ENCODE peak calls at places on chromosomes 5 and 9, in seven cellular contexts. C is AG04450, L is OCI-LY7, A is GM23248, P is A673, X is PC-3, K is psoas muscle. F is an unnamed sample.

GRCh38 chr9:127915801-127916664 is 808 bp downstream of the ST6GALNAC4 start:
- DNase-seq in X (no peak), K (no peak), C (no peak), P (no peak), L (peak), A (peak), F (no peak)

GRCh38 chr5:72387985-72388384 is 67.8 kb downstream of the PTCD2 start:
- DNase-seq in C (peak), A (peak), K (no peak), P (no peak), X (peak), L (no peak), F (no peak)

GRCh38 chr9:6805532-6805931 is 47.8 kb downstream of the KDM4C start:
- DNase-seq in A (peak), L (no peak), X (no peak), C (peak), P (no peak), K (peak), F (no peak)

GRCh38 chr9:110027624-110028023 is 180.3 kb downstream of the C9orf152 start:
- DNase-seq in C (no peak), K (no peak), P (no peak), A (no peak), L (no peak), X (no peak), F (no peak)

GRCh38 chr9:100440071-100440470 is 13.1 kb downstream of the MSANTD3 start:
- DNase-seq in X (no peak), P (no peak), K (peak), C (no peak), L (no peak), A (peak), F (no peak)

GRCh38 chr9:71767421-71768321 is 642 bp downstream of the CEMIP2 start:
- DNase-seq in K (peak), L (no peak), A (peak), P (peak), X (no peak), C (no peak), F (peak)

GRCh38 chr5:179758905-179759304 is 26.3 kb downstream of the MAML1 start:
- DNase-seq in P (no peak), X (no peak), K (no peak), L (no peak), A (no peak), C (no peak), F (no peak)

GRCh38 chr5:159104058-159104651 is 4.4 kb upstream of the EBF1 start:
- DNase-seq in X (peak), C (no peak), K (peak), A (peak), P (no peak), L (no peak), F (no peak)

GRCh38 chr5:147081256-147081872 is 153.5 kb upstream of the STK32A start:
- DNase-seq in C (no peak), X (no peak), K (no peak), A (no peak), L (no peak), P (no peak), F (no peak)

GRCh38 chr9:12554636-12555035 is 138.5 kb upstream of the TYRP1 start:
- DNase-seq in A (peak), X (peak), C (no peak), P (peak), L (no peak), K (no peak), F (no peak)

GRCh38 chr5:145778144-145778900 is 56.8 kb downstream of the PRELID2 start:
- DNase-seq in P (no peak), L (no peak), X (no peak), K (peak), A (no peak), C (no peak), F (no peak)

GRCh38 chr9:131732636-131733340 is 7.1 kb downstream of the RAPGEF1 start:
- DNase-seq in C (no peak), K (no peak), P (no peak), L (peak), X (no peak), A (no peak), F (no peak)

GRCh38 chr9:98970532-98971041 is 26.9 kb downstream of the COL15A1 start:
- DNase-seq in C (no peak), A (no peak), L (no peak), K (no peak), P (no peak), X (no peak), F (no peak)

GRCh38 chr5:33317271-33317670 is 123.5 kb upstream of the TARS1 start:
- DNase-seq in L (no peak), K (no peak), A (peak), X (peak), P (peak), C (no peak), F (no peak)

GRCh38 chr9:127506117-127506813 is 55.0 kb downstream of the LRSAM1 start:
- DNase-seq in P (no peak), L (no peak), C (no peak), A (peak), X (no peak), K (no peak), F (peak)

GRCh38 chr9:22044583-22044982 is 35.5 kb upstream of the CDKN2B start:
- DNase-seq in A (peak), P (no peak), L (no peak), X (peak), K (no peak), C (no peak), F (no peak)

GRCh38 chr5:137828192-137828591 is 39.5 kb upstream of the MYOT start:
- DNase-seq in C (no peak), L (no peak), P (no peak), A (no peak), X (no peak), K (peak), F (no peak)

GRCh38 chr9:26462213-26462612 is 430.4 kb downstream of the CAAP1 start:
- DNase-seq in P (peak), C (no peak), L (no peak), K (no peak), X (peak), A (no peak), F (no peak)

GRCh38 chr5:111755942-111756353 is 1.0 kb downstream of the NREP start:
- DNase-seq in C (no peak), A (peak), K (no peak), X (peak), P (peak), L (peak), F (no peak)

DNA sequence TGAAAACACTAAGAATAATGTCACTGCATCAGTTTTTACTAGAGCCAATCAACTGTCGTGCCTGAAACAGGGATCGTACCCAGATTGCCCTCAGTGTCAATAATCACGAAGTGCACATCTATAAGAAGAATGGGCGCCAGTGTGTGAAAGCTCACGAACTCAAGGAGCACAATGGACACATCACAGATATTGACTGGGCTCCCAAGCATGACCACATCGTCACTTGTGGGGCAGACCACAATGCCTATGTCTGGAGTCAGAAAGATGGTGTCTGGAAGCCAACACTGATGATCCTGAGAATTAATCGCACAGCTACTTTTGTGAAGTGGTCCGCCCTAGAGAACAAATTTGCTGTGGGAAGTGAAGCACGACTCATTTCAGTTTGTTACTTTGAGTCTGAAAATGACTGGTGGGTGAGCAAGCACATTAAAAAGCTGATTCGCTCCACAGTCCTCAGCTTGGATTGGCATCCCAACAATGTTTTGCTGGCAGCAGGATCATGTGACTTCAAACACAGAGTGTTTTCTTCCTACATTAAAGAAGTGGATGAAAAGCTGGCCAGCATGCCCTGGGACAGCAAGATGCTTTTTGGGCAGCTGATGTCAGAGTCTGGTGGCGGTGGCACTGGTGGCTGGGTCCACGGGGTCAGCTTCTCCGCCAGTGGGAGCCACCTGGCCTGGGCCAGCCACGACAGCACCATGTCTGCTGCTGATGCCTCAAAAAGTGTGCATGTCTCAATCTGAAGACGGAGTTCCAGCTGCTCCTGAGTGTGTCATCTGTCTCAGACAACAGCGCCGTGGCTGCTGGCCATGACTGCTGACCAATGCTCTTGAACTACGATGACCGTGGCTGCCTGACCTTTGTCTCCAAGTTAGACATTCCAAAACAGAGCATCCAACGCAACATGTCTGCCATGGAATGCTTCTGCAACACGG is 32.2 kb downstream of the NSA2 start:
- DNase-seq in P (no peak), X (peak), K (no peak), C (no peak), L (no peak), A (peak), F (no peak)
- H3K4me3 ChIP-seq in P (no peak), X (no peak), K (no peak), C (no peak), L (no peak), A (no peak), F (no peak)

GRCh38 chr5:96717874-96718273 is 55.7 kb downstream of the CAST start:
- DNase-seq in C (no peak), X (no peak), P (no peak), L (no peak), A (no peak), K (no peak), F (no peak)

GRCh38 chr5:96714450-96714849 is 52.3 kb downstream of the CAST start:
- DNase-seq in P (no peak), X (no peak), C (no peak), A (no peak), L (no peak), K (no peak), F (no peak)

GRCh38 chr5:96714951-96715451 is 52.8 kb downstream of the CAST start:
- DNase-seq in X (peak), A (peak), L (peak), C (peak), P (no peak), K (no peak), F (peak)

GRCh38 chr5:96716716-96717115 is 54.5 kb downstream of the CAST start:
- DNase-seq in C (no peak), L (no peak), K (no peak), A (no peak), X (no peak), P (peak), F (no peak)

GRCh38 chr5:96716007-96716406 is 53.8 kb downstream of the CAST start:
- DNase-seq in L (no peak), K (no peak), A (no peak), P (no peak), X (no peak), C (no peak), F (no peak)
- H3K27ac ChIP-seq in L (no peak), K (peak), A (peak), P (no peak), X (no peak), C (no peak), F (peak)

GRCh38 chr5:173233347-173234128 is 1.5 kb downstream of the NKX2-5 start:
- DNase-seq in X (no peak), C (no peak), L (no peak), A (no peak), K (no peak), P (no peak), F (no peak)
- H3K4me3 ChIP-seq in X (no peak), C (no peak), L (no peak), A (peak), K (peak), P (peak), F (peak)

GRCh38 chr5:14417792-14418765 is 163.5 kb upstream of the OTULINL start:
- DNase-seq in X (no peak), L (no peak), K (no peak), A (no peak), P (peak), C (no peak), F (no peak)

GRCh38 chr5:14414615-14415515 is 166.7 kb upstream of the OTULINL start:
- DNase-seq in P (no peak), X (no peak), L (no peak), C (no peak), K (no peak), A (no peak), F (no peak)

GRCh38 chr5:14415516-14416074 is 166.0 kb upstream of the OTULINL start:
- DNase-seq in L (no peak), K (no peak), A (no peak), C (no peak), P (no peak), X (no peak), F (no peak)

GRCh38 chr5:14417232-14417730 is 164.3 kb upstream of the OTULINL start:
- DNase-seq in A (peak), P (peak), C (no peak), X (no peak), K (no peak), L (no peak), F (no peak)

GRCh38 chr5:14416709-14417108 is 164.9 kb upstream of the OTULINL start:
- DNase-seq in C (no peak), A (no peak), X (no peak), L (no peak), P (no peak), K (no peak), F (no peak)
- H3K27ac ChIP-seq in C (peak), A (peak), X (no peak), L (no peak), P (peak), K (no peak), F (no peak)

DNA sequence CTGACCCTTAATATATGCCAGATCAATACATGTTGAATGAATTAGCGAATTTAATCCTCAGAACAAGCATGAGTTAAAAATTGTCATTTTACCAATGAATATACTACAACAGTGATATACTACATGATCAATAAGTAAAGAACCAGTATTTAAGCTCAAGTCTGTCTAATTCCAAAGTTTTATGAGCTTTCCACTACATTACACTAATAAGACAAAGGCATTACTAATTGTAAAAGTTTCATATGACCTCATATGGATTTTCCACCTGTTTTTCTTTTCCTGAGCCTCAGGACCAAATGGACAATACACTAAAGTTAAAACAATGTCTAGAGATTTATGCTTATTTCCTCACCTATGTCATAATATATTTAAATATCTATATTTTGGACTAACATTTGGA is 80.8 kb downstream of the OXCT1 start:
- DNase-seq in X (no peak), C (no peak), P (no peak), L (no peak), K (no peak), A (no peak), F (no peak)
- H3K4me3 ChIP-seq in X (peak), C (no peak), P (no peak), L (no peak), K (no peak), A (no peak), F (no peak)

DNA sequence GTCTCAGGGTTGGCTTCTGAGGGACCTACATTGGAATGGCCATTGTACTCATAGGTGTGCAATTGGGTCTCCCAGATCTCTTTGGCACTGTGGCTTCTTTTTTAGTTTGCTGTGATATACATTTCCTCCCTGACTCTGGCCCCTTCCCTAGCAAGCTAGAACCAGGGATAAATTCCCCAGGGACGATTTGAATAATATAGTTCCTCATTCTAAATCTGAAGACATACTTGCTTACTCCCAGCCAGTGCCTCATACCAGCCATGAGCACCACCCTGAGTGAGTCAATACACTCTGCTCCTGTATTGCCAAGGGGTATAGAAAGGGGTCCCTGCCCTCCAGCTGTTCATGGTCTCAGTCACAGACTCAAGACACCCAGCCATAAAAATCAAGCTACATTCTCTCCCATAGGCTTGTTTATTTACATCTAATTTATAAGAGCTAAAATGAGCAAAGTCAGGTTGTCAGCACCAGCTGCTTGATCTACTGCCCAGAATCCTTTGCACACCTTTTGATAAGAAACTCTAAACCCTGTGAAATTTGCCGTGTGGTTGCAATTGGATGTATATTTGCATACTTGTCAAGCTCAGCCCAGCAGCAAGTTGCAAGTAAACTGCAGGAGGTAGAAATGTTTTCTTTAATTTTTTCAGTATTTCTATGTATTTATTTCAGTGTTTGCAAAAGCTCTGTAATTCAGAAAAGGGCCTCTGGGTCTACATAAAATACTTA is 219.9 kb upstream of the IRX1 start:
- DNase-seq in X (no peak), C (no peak), L (peak), K (no peak), P (no peak), A (no peak), F (no peak)
- H3K27ac ChIP-seq in X (no peak), C (no peak), L (no peak), K (no peak), P (no peak), A (no peak), F (no peak)

GRCh38 chr9:114216976-114217375 is 61.6 kb downstream of the COL27A1 start:
- DNase-seq in A (peak), L (no peak), K (no peak), C (no peak), P (no peak), X (no peak), F (no peak)

GRCh38 chr9:114218264-114219120 is 63.2 kb downstream of the COL27A1 start:
- DNase-seq in L (no peak), C (no peak), X (peak), P (no peak), A (peak), K (no peak), F (no peak)

GRCh38 chr9:114214686-114215397 is 59.5 kb downstream of the COL27A1 start:
- DNase-seq in K (peak), A (no peak), L (no peak), P (no peak), X (no peak), C (no peak), F (no peak)

GRCh38 chr9:114214181-114214580 is 58.8 kb downstream of the COL27A1 start:
- DNase-seq in K (peak), C (no peak), X (no peak), A (peak), P (no peak), L (no peak), F (no peak)

DNA sequence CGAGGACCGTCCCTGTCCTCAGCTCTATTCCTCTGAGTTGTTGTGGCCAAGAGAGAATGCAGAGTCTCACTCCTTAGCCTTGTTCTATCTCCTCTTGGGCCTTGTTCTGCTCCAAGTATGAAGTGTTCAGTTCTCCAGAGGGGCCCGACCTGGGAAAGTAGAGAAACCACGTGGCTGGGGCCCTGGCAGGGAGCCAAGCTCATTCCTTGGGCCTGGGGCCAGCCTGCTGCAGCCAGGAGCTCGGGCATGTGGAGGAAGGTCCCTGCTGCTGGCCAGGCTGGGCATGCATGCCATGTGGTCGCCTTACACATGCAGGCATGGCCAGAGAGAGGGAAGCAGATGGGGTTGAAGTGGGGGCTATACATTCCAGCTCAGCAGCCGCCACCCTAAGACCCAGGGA is 60.7 kb downstream of the COL27A1 start:
- DNase-seq in P (no peak), K (peak), L (no peak), X (no peak), C (no peak), A (no peak), F (peak)
- H3K4me3 ChIP-seq in P (no peak), K (no peak), L (no peak), X (no peak), C (no peak), A (no peak), F (no peak)

DNA sequence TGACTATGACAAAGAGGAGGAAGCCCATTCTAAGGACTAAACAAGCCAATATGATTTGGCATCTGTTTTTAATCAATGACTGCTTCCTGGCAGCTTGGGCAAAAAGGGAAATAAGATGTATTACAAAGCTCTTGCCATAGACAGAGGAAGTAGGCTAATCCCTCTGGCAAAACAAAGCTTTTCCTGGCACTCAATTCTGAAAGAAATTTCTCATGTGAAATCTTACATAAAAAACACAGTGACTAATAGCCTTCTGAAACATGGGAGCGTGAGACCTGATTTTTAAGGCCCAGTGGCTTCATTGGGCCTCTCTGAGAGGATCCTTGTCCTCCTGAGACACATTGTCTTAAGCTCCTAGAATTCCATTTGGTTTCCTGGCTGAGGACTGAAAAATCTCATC is 93.5 kb downstream of the COL23A1 start:
- DNase-seq in P (peak), L (no peak), A (no peak), K (no peak), X (no peak), C (no peak), F (no peak)
- H3K27ac ChIP-seq in P (no peak), L (no peak), A (no peak), K (no peak), X (no peak), C (no peak), F (no peak)

DNA sequence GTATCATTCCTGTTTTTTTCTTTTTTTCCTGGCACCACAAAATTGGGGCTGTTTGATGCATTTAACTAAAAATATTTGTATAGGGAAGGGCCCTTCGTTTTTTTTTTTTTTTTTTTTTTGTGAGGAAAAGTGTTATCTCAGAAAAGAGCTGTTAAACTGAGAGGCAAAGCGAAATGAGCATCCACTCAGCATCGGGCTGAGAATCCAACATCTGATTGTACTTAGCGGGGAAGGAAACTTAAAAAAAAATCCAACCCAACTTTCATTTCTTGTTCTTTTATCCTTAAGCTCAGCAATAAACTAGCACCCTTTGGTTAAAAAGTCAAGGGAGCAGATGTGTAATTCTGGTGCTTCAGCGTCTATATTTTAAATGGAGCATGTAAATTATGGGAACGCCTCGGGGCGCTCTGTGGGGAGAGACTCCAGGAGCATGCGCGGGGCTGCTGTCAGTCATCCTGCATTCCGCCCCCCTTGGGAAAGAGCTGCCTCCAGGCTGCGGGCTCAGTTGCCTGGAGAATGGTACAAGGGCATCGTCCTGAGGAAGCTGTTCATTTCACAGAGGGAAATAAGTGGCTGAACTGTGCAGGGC is 33.3 kb downstream of the DMRT2 start:
- DNase-seq in X (peak), C (no peak), P (peak), A (peak), K (peak), L (no peak), F (peak)
- H3K4me3 ChIP-seq in X (peak), C (no peak), P (no peak), A (peak), K (peak), L (no peak), F (no peak)